ENCODE peak calls at places on chromosomes 16 and 17, in nine cellular contexts. R is body of pancreas, K is left ventricle myocardium inferior, W is IMR-90, U is Peyer's patch, V is right atrium auricular region, O is lung, N is right cardiac atrium, Z is OCI-LY7. T is an unnamed sample.

GRCh38 chr17:12983986-12984932 is 33.6 kb downstream of the ELAC2 start:
- DNase-seq in N (peak; percentile 83), O (peak; percentile 42), W (peak; percentile 96), U (peak; percentile 58), Z (no peak), R (no peak), K (peak; percentile 61), V (peak; percentile 88), T (no peak)

GRCh38 chr16:85483424-85483823 is 129.7 kb upstream of the GSE1 start:
- DNase-seq in O (no peak), N (no peak), Z (no peak), U (no peak), K (no peak), V (no peak), W (no peak), R (no peak), T (no peak)

GRCh38 chr17:40612510-40613244 is 34.9 kb downstream of the SMARCE1 start:
- DNase-seq in Z (no peak), O (peak; percentile 36), R (no peak), U (peak; percentile 66), N (no peak), K (no peak), V (no peak), W (no peak), T (no peak)

GRCh38 chr17:2828396-2829038 is 32.3 kb downstream of the RAP1GAP2 start:
- DNase-seq in W (peak; percentile 19), V (peak; percentile 64), R (peak; percentile 80), U (peak; percentile 92), Z (peak; percentile 87), O (peak; percentile 69), N (peak; percentile 72), K (peak; percentile 70), T (peak; percentile 78)

GRCh38 chr17:83148317-83149044 is 69.1 kb downstream of the METRNL start:
- DNase-seq in W (no peak), V (no peak), Z (no peak), U (no peak), O (no peak), N (no peak), K (no peak), R (peak; percentile 7), T (no peak)

GRCh38 chr17:39759204-39759603 is 21.5 kb downstream of the GRB7 start:
- DNase-seq in O (no peak), W (no peak), U (peak; percentile 47), Z (peak; percentile 72), K (no peak), R (no peak), N (no peak), V (no peak), T (no peak)

GRCh38 chr16:28010671-28011070 is 52.8 kb downstream of the GSG1L start:
- DNase-seq in K (no peak), U (no peak), Z (no peak), W (peak; percentile 4), R (no peak), N (no peak), O (no peak), V (no peak), T (no peak)

GRCh38 chr16:83458612-83459011 is 349.2 kb upstream of the HSBP1 start:
- DNase-seq in N (no peak), Z (no peak), K (no peak), R (no peak), W (peak; percentile 80), V (no peak), O (no peak), U (no peak), T (no peak)

GRCh38 chr16:89420204-89420603 is 70.2 kb downstream of the ANKRD11 start:
- DNase-seq in O (no peak), U (no peak), R (no peak), V (no peak), Z (no peak), K (no peak), W (no peak), N (no peak), T (no peak)

GRCh38 chr16:89423709-89424260 is 66.6 kb downstream of the ANKRD11 start:
- DNase-seq in V (no peak), O (no peak), N (no peak), U (no peak), Z (no peak), K (peak; percentile 4), R (no peak), W (no peak), T (no peak)

GRCh38 chr16:89422527-89422904 is 67.8 kb downstream of the ANKRD11 start:
- DNase-seq in V (no peak), R (no peak), O (no peak), K (no peak), W (peak; percentile 59), U (no peak), Z (no peak), N (no peak), T (no peak)

GRCh38 chr16:89425523-89425922 is 64.8 kb downstream of the ANKRD11 start:
- DNase-seq in U (no peak), V (no peak), Z (no peak), O (no peak), N (no peak), K (no peak), R (no peak), W (no peak), T (no peak)

DNA sequence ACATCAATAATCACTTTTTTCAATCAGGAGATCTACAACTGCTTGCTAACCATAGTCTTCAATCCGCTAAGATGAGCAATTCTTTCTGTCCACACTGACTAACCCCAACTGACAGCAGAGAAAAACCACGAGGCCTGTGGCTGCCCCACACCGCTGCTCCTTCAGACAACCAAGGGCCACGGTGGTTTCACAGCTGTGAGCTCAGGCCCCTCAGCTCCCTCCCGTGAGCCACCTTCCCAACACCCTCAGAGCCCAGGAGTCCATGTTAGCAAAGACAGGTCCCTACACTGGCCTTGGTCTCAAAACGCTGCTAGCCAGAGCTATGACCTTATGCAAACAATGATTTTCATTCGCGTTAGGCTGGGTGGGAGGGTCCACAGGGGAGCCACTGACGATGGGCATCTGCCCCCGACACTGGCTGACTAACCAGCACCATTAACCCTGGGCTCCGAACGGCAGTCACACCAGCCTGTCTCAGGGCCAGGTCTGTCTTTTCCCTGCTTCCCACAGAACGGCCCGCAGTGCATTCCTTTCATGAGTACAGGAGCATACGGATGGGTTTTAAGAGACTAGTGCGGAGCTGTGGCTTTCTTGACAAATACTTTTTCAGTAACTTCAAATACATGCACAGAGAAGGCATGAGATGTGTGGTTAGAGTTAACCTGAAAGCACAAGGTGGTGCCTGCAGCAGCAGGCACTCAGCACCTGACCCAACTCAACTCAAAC is 67.3 kb downstream of the ANKRD11 start:
- DNase-seq in Z (no peak), V (no peak), O (no peak), K (no peak), U (peak; percentile 75), N (no peak), W (peak; percentile 79), R (no peak), T (no peak)
- H3K4me1 ChIP-seq in Z (peaks cover 3% of the 10 kb centered on the region), V (peaks cover 63% of the 10 kb centered on the region), O (peaks cover 30% of the 10 kb centered on the region), K (peaks cover 75% of the 10 kb centered on the region), U (peaks cover 6% of the 10 kb centered on the region), N (peaks cover 28% of the 10 kb centered on the region), W (peaks cover 12% of the 10 kb centered on the region), R (peaks cover 46% of the 10 kb centered on the region), T (no peaks in the 10 kb centered on the region)

GRCh38 chr17:70582777-70583176 is 413.4 kb downstream of the KCNJ2 start:
- DNase-seq in R (no peak), Z (no peak), K (no peak), W (no peak), V (no peak), U (no peak), N (no peak), O (no peak), T (no peak)

GRCh38 chr17:70581459-70581858 is 412.1 kb downstream of the KCNJ2 start:
- DNase-seq in R (no peak), Z (no peak), N (no peak), K (no peak), O (no peak), U (no peak), W (no peak), V (no peak), T (no peak)

GRCh38 chr17:70577456-70577855 is 408.1 kb downstream of the KCNJ2 start:
- DNase-seq in Z (no peak), N (no peak), V (no peak), K (no peak), R (no peak), O (no peak), W (no peak), U (no peak), T (no peak)
- H3K9me3 ChIP-seq in Z (no peaks in the 10 kb centered on the region), N (no peaks in the 10 kb centered on the region), V (no peaks in the 10 kb centered on the region), K (no peaks in the 10 kb centered on the region), R (no peaks in the 10 kb centered on the region), O (no peaks in the 10 kb centered on the region), W (no peaks in the 10 kb centered on the region), U (no peaks in the 10 kb centered on the region), T (no peaks in the 10 kb centered on the region)

GRCh38 chr17:21208352-21208751 is 5.6 kb downstream of the TMEM11 start:
- DNase-seq in R (no peak), U (no peak), V (no peak), W (no peak), Z (no peak), N (no peak), O (no peak), K (no peak), T (no peak)

GRCh38 chr17:21209511-21210175 is 4.3 kb downstream of the TMEM11 start:
- DNase-seq in R (peak; percentile 43), V (no peak), K (peak; percentile 69), W (no peak), U (peak; percentile 62), N (no peak), O (peak; percentile 64), Z (no peak), T (peak; percentile 67)

GRCh38 chr17:21213005-21213404 is 956 bp downstream of the TMEM11 start:
- DNase-seq in K (no peak), U (no peak), N (no peak), O (no peak), W (no peak), R (no peak), V (no peak), Z (no peak), T (no peak)

GRCh38 chr17:21211825-21212479 is 2.0 kb downstream of the TMEM11 start:
- DNase-seq in U (peak; percentile 55), R (no peak), Z (no peak), O (no peak), W (no peak), V (no peak), N (no peak), K (no peak), T (peak; percentile 69)

DNA sequence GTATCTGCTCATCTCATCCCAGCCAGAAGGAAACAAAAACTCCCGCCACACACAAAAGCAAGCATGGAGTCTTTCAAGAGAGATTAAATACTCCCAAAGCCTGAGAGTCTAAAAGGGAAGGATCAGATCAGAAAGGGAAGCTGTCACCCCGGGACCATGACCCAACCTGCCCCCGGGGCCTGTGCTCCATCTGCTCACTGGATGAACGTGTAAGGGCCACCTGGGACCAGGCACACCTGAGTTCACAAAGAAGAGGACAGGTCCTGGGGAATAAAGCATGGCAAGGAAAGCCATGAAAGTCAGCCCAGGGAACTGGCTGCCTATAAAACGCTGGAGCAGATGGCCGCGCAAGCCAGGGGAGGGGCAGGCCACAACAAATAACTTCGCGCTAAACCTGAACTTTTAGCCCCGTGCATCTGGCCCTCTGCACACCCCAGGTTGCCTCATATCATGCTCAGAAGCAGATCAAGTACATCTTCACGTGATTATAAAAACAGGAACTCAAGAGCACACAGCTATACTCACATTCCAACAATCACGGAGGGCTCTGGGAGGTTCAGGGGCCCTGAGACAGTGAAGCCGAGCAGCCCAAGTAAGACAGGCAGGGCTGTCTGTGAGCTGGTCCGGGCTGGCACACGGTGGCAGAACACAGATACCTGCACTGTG is 3.4 kb downstream of the TMEM11 start:
- DNase-seq in O (no peak), R (no peak), V (no peak), U (no peak), Z (no peak), N (no peak), W (no peak), K (no peak), T (peak; percentile 56)
- H3K4me1 ChIP-seq in O (peaks cover 30% of the 10 kb centered on the region), R (peaks cover 53% of the 10 kb centered on the region), V (peaks cover 68% of the 10 kb centered on the region), U (peaks cover 20% of the 10 kb centered on the region), Z (peaks cover 26% of the 10 kb centered on the region), N (peaks cover 16% of the 10 kb centered on the region), W (peaks cover 7% of the 10 kb centered on the region), K (peaks cover 94% of the 10 kb centered on the region), T (peaks cover 20% of the 10 kb centered on the region)

GRCh38 chr16:31664683-31665482 is 137.2 kb downstream of the AHSP start:
- DNase-seq in N (no peak), U (no peak), K (no peak), V (no peak), W (peak; percentile 16), R (no peak), Z (no peak), O (no peak), T (no peak)
- H3K9me3 ChIP-seq in N (no peaks in the 10 kb centered on the region), U (no peaks in the 10 kb centered on the region), K (peaks cover 35% of the 10 kb centered on the region), V (no peaks in the 10 kb centered on the region), W (no peaks in the 10 kb centered on the region), R (no peaks in the 10 kb centered on the region), Z (no peaks in the 10 kb centered on the region), O (peaks cover 7% of the 10 kb centered on the region), T (no peaks in the 10 kb centered on the region)